ENCODE peak calls at places on chromosomes 2 and 18, in seven cellular contexts. One of them, this sample, is unnamed.

GRCh38 chr18:25284861-25285574 is 66.9 kb downstream of the ZNF521 start:
- DNase-seq in suprapubic skin: no peak
- DNase-seq in left ventricle myocardium inferior: no peak
- DNase-seq in GM12865: no peak
- DNase-seq in astrocyte of the spinal cord: peak; percentile 35
- DNase-seq in BJ: peak; percentile 18
- DNase-seq in heart left ventricle: peak; percentile 65
- DNase-seq in this sample: no peak

GRCh38 chr2:68739261-68740183 is 4.9 kb downstream of the ARHGAP25 start:
- DNase-seq in astrocyte of the spinal cord: no peak
- DNase-seq in BJ: no peak
- DNase-seq in GM12865: peak; percentile 57
- DNase-seq in suprapubic skin: no peak
- DNase-seq in heart left ventricle: no peak
- DNase-seq in left ventricle myocardium inferior: no peak
- DNase-seq in this sample: no peak

GRCh38 chr2:239368906-239369584 is 31.8 kb downstream of the HDAC4 start:
- DNase-seq in BJ: no peak
- DNase-seq in astrocyte of the spinal cord: no peak
- DNase-seq in GM12865: peak; percentile 35
- DNase-seq in left ventricle myocardium inferior: no peak
- DNase-seq in heart left ventricle: no peak
- DNase-seq in suprapubic skin: peak; percentile 77
- DNase-seq in this sample: no peak

GRCh38 chr2:220775856-220776467 is 796.1 kb downstream of the EPHA4 start:
- DNase-seq in suprapubic skin: no peak
- DNase-seq in BJ: no peak
- DNase-seq in left ventricle myocardium inferior: no peak
- DNase-seq in astrocyte of the spinal cord: no peak
- DNase-seq in GM12865: no peak
- DNase-seq in heart left ventricle: no peak
- DNase-seq in this sample: no peak

GRCh38 chr18:7805880-7806279 is 238.8 kb downstream of the PTPRM start:
- DNase-seq in suprapubic skin: no peak
- DNase-seq in astrocyte of the spinal cord: no peak
- DNase-seq in heart left ventricle: no peak
- DNase-seq in left ventricle myocardium inferior: no peak
- DNase-seq in BJ: no peak
- DNase-seq in GM12865: no peak
- DNase-seq in this sample: no peak

GRCh38 chr2:152240559-152241231 is 65.1 kb upstream of the STAM2 start:
- DNase-seq in left ventricle myocardium inferior: no peak
- DNase-seq in BJ: peak; percentile 11
- DNase-seq in heart left ventricle: no peak
- DNase-seq in GM12865: no peak
- DNase-seq in astrocyte of the spinal cord: peak; percentile 49
- DNase-seq in suprapubic skin: no peak
- DNase-seq in this sample: no peak

GRCh38 chr18:27797484-27797883 is 379.4 kb downstream of the CDH2 start:
- DNase-seq in BJ: no peak
- DNase-seq in heart left ventricle: no peak
- DNase-seq in suprapubic skin: no peak
- DNase-seq in GM12865: peak; percentile 41
- DNase-seq in astrocyte of the spinal cord: peak; percentile 4
- DNase-seq in left ventricle myocardium inferior: no peak
- DNase-seq in this sample: no peak

GRCh38 chr2:213317929-213318328 is 33.7 kb downstream of the SPAG16 start:
- DNase-seq in GM12865: no peak
- DNase-seq in suprapubic skin: no peak
- DNase-seq in astrocyte of the spinal cord: peak; percentile 83
- DNase-seq in heart left ventricle: no peak
- DNase-seq in BJ: peak; percentile 19
- DNase-seq in left ventricle myocardium inferior: no peak
- DNase-seq in this sample: no peak

GRCh38 chr18:46696268-46696667 is 39.2 kb upstream of the LOXHD1 start:
- DNase-seq in BJ: no peak
- DNase-seq in suprapubic skin: no peak
- DNase-seq in left ventricle myocardium inferior: peak; percentile 33
- DNase-seq in heart left ventricle: peak; percentile 76
- DNase-seq in GM12865: no peak
- DNase-seq in astrocyte of the spinal cord: no peak
- DNase-seq in this sample: peak; percentile 46

GRCh38 chr18:79868168-79868784 is 70.5 kb downstream of the KCNG2 start:
- DNase-seq in BJ: no peak
- DNase-seq in left ventricle myocardium inferior: no peak
- DNase-seq in GM12865: no peak
- DNase-seq in heart left ventricle: no peak
- DNase-seq in astrocyte of the spinal cord: no peak
- DNase-seq in suprapubic skin: peak; percentile 78
- DNase-seq in this sample: peak; percentile 9

GRCh38 chr18:24914685-24915267 is 437.2 kb downstream of the ZNF521 start:
- DNase-seq in left ventricle myocardium inferior: no peak
- DNase-seq in heart left ventricle: no peak
- DNase-seq in suprapubic skin: no peak
- DNase-seq in astrocyte of the spinal cord: no peak
- DNase-seq in GM12865: no peak
- DNase-seq in BJ: no peak
- DNase-seq in this sample: no peak

GRCh38 chr18:79446931-79447330 is 51.2 kb downstream of the NFATC1 start:
- DNase-seq in astrocyte of the spinal cord: no peak
- DNase-seq in BJ: no peak
- DNase-seq in heart left ventricle: no peak
- DNase-seq in left ventricle myocardium inferior: no peak
- DNase-seq in GM12865: no peak
- DNase-seq in suprapubic skin: no peak
- DNase-seq in this sample: no peak

GRCh38 chr2:20366672-20367116 is 16.1 kb upstream of the PUM2 start:
- DNase-seq in suprapubic skin: no peak
- DNase-seq in astrocyte of the spinal cord: no peak
- DNase-seq in heart left ventricle: no peak
- DNase-seq in GM12865: no peak
- DNase-seq in BJ: no peak
- DNase-seq in left ventricle myocardium inferior: no peak
- DNase-seq in this sample: no peak
- TF ChIP-seq CTCF in suprapubic skin: no peak
- TF ChIP-seq CTCF in astrocyte of the spinal cord: no peak
- TF ChIP-seq CTCF in heart left ventricle: no peak
- TF ChIP-seq CTCF in GM12865: no peak
- TF ChIP-seq CTCF in BJ: no peak
- TF ChIP-seq CTCF in left ventricle myocardium inferior: no peak
- TF ChIP-seq CTCF in this sample: no peak

GRCh38 chr2:117621330-117621729 is 193.2 kb upstream of the DDX18 start:
- DNase-seq in astrocyte of the spinal cord: no peak
- DNase-seq in suprapubic skin: no peak
- DNase-seq in GM12865: no peak
- DNase-seq in BJ: no peak
- DNase-seq in heart left ventricle: no peak
- DNase-seq in left ventricle myocardium inferior: no peak
- DNase-seq in this sample: no peak
- TF ChIP-seq CTCF in astrocyte of the spinal cord: no peak
- TF ChIP-seq CTCF in suprapubic skin: no peak
- TF ChIP-seq CTCF in GM12865: no peak
- TF ChIP-seq CTCF in BJ: no peak
- TF ChIP-seq CTCF in heart left ventricle: no peak
- TF ChIP-seq CTCF in left ventricle myocardium inferior: no peak
- TF ChIP-seq CTCF in this sample: no peak

GRCh38 chr2:234051374-234052070 is 1.0 kb downstream of the SPP2 start:
- DNase-seq in suprapubic skin: no peak
- DNase-seq in left ventricle myocardium inferior: no peak
- DNase-seq in astrocyte of the spinal cord: no peak
- DNase-seq in BJ: no peak
- DNase-seq in GM12865: no peak
- DNase-seq in heart left ventricle: no peak
- DNase-seq in this sample: no peak

GRCh38 chr2:234048049-234048448 is 2.5 kb upstream of the SPP2 start:
- DNase-seq in astrocyte of the spinal cord: no peak
- DNase-seq in left ventricle myocardium inferior: no peak
- DNase-seq in GM12865: no peak
- DNase-seq in suprapubic skin: no peak
- DNase-seq in BJ: no peak
- DNase-seq in heart left ventricle: no peak
- DNase-seq in this sample: no peak

GRCh38 chr2:234044157-234044556 is 6.3 kb upstream of the SPP2 start:
- DNase-seq in left ventricle myocardium inferior: no peak
- DNase-seq in astrocyte of the spinal cord: peak; percentile 96
- DNase-seq in suprapubic skin: no peak
- DNase-seq in heart left ventricle: no peak
- DNase-seq in GM12865: no peak
- DNase-seq in BJ: peak; percentile 47
- DNase-seq in this sample: no peak

GRCh38 chr2:234050455-234051135 is at the start of gene SPP2:
- DNase-seq in suprapubic skin: no peak
- DNase-seq in heart left ventricle: no peak
- DNase-seq in left ventricle myocardium inferior: no peak
- DNase-seq in BJ: no peak
- DNase-seq in GM12865: no peak
- DNase-seq in astrocyte of the spinal cord: no peak
- DNase-seq in this sample: no peak

DNA sequence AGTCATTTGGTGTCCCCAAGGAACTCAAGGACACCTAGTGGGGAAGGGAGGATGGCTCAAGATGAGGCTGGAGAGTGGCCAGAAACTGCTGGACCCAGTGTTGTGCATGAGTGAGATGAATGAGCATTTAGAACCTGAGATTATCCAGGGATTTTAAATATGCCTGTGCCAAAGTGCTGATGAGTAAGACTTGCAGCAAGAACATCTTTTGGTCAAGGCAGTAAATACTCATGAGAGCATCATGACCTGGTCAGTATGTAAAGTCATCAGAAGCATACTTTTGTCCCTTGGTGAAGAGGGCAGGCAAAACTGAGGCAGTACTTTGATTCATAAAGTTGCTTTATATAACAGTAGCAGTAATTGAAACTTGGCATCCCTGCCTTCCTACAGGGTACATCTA is 3.1 kb upstream of the SPP2 start:
- DNase-seq in GM12865: no peak
- DNase-seq in BJ: no peak
- DNase-seq in suprapubic skin: no peak
- DNase-seq in heart left ventricle: no peak
- DNase-seq in astrocyte of the spinal cord: no peak
- DNase-seq in left ventricle myocardium inferior: no peak
- DNase-seq in this sample: no peak
- TF ChIP-seq CTCF in GM12865: no peak
- TF ChIP-seq CTCF in BJ: no peak
- TF ChIP-seq CTCF in suprapubic skin: no peak
- TF ChIP-seq CTCF in heart left ventricle: no peak
- TF ChIP-seq CTCF in astrocyte of the spinal cord: no peak
- TF ChIP-seq CTCF in left ventricle myocardium inferior: no peak
- TF ChIP-seq CTCF in this sample: no peak

DNA sequence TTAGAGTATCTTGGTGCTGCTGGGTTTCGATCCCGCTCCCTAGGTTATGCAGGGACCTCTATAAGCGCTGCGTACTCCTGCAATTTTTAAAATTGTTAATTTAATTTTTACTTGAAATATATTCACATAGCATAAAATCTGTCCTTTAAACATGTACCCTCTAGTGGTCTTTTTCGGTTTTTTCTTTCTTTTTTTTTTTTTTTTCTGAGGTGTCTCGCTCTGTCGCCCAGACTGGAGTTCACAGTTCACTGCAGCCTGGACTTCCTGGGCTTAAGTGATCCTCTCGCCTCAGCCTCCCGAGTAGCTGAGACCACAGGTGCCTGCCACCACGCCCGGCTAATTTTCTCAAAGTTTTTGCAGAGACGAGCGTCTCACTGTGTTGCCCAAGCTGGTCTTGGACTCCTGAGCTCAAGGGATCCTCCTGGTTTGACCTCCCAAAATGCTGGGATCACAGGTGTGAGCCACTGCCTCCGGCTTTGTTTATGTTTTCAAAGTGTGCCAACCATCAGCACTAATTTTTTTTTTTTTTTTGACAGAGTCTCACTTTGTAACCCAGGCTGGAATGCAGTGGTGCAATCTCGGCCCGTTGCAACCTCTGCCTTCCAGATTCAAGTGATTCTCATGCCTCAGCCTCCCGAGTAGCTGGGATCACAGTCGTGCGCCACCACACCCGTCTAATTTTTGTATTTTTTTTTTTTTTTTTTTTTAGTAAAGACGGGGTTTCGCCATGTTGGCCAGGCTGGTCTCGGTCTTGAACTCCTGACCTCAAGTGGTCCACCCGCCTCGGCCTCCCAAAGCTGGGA is 585 bp upstream of the MOB1A start:
- DNase-seq in heart left ventricle: no peak
- DNase-seq in left ventricle myocardium inferior: no peak
- DNase-seq in suprapubic skin: no peak
- DNase-seq in GM12865: peak; percentile 84
- DNase-seq in astrocyte of the spinal cord: no peak
- DNase-seq in BJ: no peak
- DNase-seq in this sample: no peak
- TF ChIP-seq CTCF in heart left ventricle: peak; percentile 31
- TF ChIP-seq CTCF in left ventricle myocardium inferior: peak; percentile 48
- TF ChIP-seq CTCF in suprapubic skin: no peak
- TF ChIP-seq CTCF in GM12865: peak; percentile 16
- TF ChIP-seq CTCF in astrocyte of the spinal cord: peak; percentile 18
- TF ChIP-seq CTCF in BJ: peak; percentile 38
- TF ChIP-seq CTCF in this sample: no peak

GRCh38 chr2:119292226-119292625 is 68.6 kb downstream of the STEAP3 start:
- DNase-seq in GM12865: no peak
- DNase-seq in BJ: no peak
- DNase-seq in astrocyte of the spinal cord: peak; percentile 51
- DNase-seq in left ventricle myocardium inferior: no peak
- DNase-seq in heart left ventricle: no peak
- DNase-seq in suprapubic skin: no peak
- DNase-seq in this sample: peak; percentile 33
- TF ChIP-seq CTCF in GM12865: no peak
- TF ChIP-seq CTCF in BJ: peak; percentile 8
- TF ChIP-seq CTCF in astrocyte of the spinal cord: peak; percentile 50
- TF ChIP-seq CTCF in left ventricle myocardium inferior: no peak
- TF ChIP-seq CTCF in heart left ventricle: no peak
- TF ChIP-seq CTCF in suprapubic skin: no peak
- TF ChIP-seq CTCF in this sample: peak; percentile 11

GRCh38 chr18:12278153-12278764 is 24.1 kb downstream of the CIDEA start:
- DNase-seq in left ventricle myocardium inferior: no peak
- DNase-seq in heart left ventricle: no peak
- DNase-seq in suprapubic skin: no peak
- DNase-seq in GM12865: peak; percentile 14
- DNase-seq in BJ: no peak
- DNase-seq in astrocyte of the spinal cord: no peak
- DNase-seq in this sample: no peak
- TF ChIP-seq CTCF in left ventricle myocardium inferior: no peak
- TF ChIP-seq CTCF in heart left ventricle: no peak
- TF ChIP-seq CTCF in suprapubic skin: no peak
- TF ChIP-seq CTCF in GM12865: no peak
- TF ChIP-seq CTCF in BJ: no peak
- TF ChIP-seq CTCF in astrocyte of the spinal cord: peak; percentile 24
- TF ChIP-seq CTCF in this sample: no peak

DNA sequence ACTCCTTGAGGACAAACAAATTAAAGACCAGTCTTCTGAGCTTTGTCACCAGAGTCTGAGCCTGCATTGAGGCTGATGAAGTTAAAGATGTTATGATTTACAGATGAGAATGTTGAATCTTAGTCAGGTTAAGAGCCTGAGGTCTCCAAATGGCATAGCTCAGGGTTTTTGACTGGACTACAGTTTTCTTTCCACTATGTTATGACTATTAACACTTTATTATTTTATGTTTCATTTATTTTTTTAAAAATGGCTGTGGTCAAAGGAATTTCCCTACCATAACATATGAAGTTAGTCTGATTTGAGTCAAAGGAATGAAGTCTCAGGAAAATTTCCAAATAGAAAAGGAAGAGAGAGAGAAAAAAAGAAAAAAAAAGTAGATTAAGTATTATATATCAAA is 39.7 kb upstream of the CWC22 start:
- DNase-seq in heart left ventricle: no peak
- DNase-seq in astrocyte of the spinal cord: peak; percentile 69
- DNase-seq in BJ: no peak
- DNase-seq in left ventricle myocardium inferior: no peak
- DNase-seq in GM12865: no peak
- DNase-seq in suprapubic skin: no peak
- DNase-seq in this sample: no peak
- TF ChIP-seq CTCF in heart left ventricle: no peak
- TF ChIP-seq CTCF in astrocyte of the spinal cord: no peak
- TF ChIP-seq CTCF in BJ: no peak
- TF ChIP-seq CTCF in left ventricle myocardium inferior: no peak
- TF ChIP-seq CTCF in GM12865: no peak
- TF ChIP-seq CTCF in suprapubic skin: no peak
- TF ChIP-seq CTCF in this sample: no peak